ENCODE peak calls at places on chromosomes 5 and 9, in six cellular contexts. U, Q, C, G, F and V are unnamed samples.

GRCh38 chr5:172642926-172643325 is 1.9 kb downstream of the NEURL1B start:
- DNase-seq in C (no peak), G (no peak), Q (no peak), F (no peak), U (no peak), V (no peak)

GRCh38 chr5:69049796-69050195 is 44.0 kb upstream of the SLC30A5 start:
- DNase-seq in G (no peak), C (no peak), F (no peak), U (no peak), Q (no peak), V (no peak)

GRCh38 chr9:97431549-97432143 is 19.8 kb downstream of the TDRD7 start:
- DNase-seq in U (no peak), Q (no peak), F (no peak), G (no peak), C (no peak), V (no peak)

GRCh38 chr5:66987126-66987525 is 209.5 kb downstream of the CD180 start:
- DNase-seq in Q (peak; percentile 68), U (no peak), C (no peak), G (no peak), F (no peak), V (no peak)

GRCh38 chr9:105054488-105054887 is 126.5 kb upstream of the ABCA1 start:
- DNase-seq in C (no peak), U (no peak), G (no peak), Q (peak; percentile 89), F (no peak), V (no peak)

GRCh38 chr5:66041612-66042011 is 102.5 kb upstream of the SREK1 start:
- DNase-seq in F (no peak), Q (peak; percentile 9), U (no peak), G (no peak), C (no peak), V (no peak)

GRCh38 chr5:60196382-60197113 is 303.0 kb upstream of the PDE4D start:
- DNase-seq in C (no peak), U (peak; percentile 100), Q (peak; percentile 72), F (no peak), G (peak; percentile 45), V (peak; percentile 97)

GRCh38 chr9:108476574-108476973 is 379.2 kb downstream of the ACTL7B start:
- DNase-seq in C (no peak), Q (peak; percentile 43), U (no peak), G (no peak), F (no peak), V (no peak)

GRCh38 chr5:148912714-148913398 is 86.4 kb downstream of the ADRB2 start:
- DNase-seq in F (no peak), Q (peak; percentile 99), C (no peak), G (peak; percentile 75), U (peak; percentile 76), V (peak; percentile 83)

GRCh38 chr5:66408561-66408960 is 187.6 kb upstream of the MAST4 start:
- DNase-seq in U (no peak), G (no peak), Q (no peak), F (no peak), C (no peak), V (no peak)

GRCh38 chr9:132023409-132024180 is 56.1 kb downstream of the MED27 start:
- DNase-seq in F (no peak), G (no peak), C (no peak), Q (no peak), U (no peak), V (no peak)

GRCh38 chr9:37329576-37329975 is 92.9 kb upstream of the GRHPR start:
- DNase-seq in Q (peak; percentile 50), U (peak; percentile 58), F (no peak), C (no peak), G (no peak), V (no peak)